ENCODE peak calls at places on chromosomes 5 and 9, in four cellular contexts. One of them, this sample, is unnamed.

GRCh38 chr9:133396952-133397351 is 20.8 kb downstream of the STKLD1 start:
- DNase-seq in NCI-H2029 treated with DMSO at 0.1 percent for 48 hours: no peak
- DNase-seq in cardiac fibroblast: peak; percentile 32
- DNase-seq in RWPE1: no peak
- DNase-seq in this sample: no peak

GRCh38 chr5:149271717-149272558 is at the start of gene AFAP1L1:
- DNase-seq in RWPE1: peak; percentile 81
- DNase-seq in cardiac fibroblast: peak; percentile 61
- DNase-seq in NCI-H2029 treated with DMSO at 0.1 percent for 48 hours: peak; percentile 3
- DNase-seq in this sample: peak; percentile 29

GRCh38 chr5:141330299-141331080 is at the start of gene PCDHGA1:
- DNase-seq in cardiac fibroblast: peak; percentile 59
- DNase-seq in RWPE1: peak; percentile 40
- DNase-seq in NCI-H2029 treated with DMSO at 0.1 percent for 48 hours: no peak
- DNase-seq in this sample: no peak

GRCh38 chr5:154189256-154189818 is 1.2 kb upstream of the GALNT10 start:
- DNase-seq in RWPE1: no peak
- DNase-seq in cardiac fibroblast: no peak
- DNase-seq in NCI-H2029 treated with DMSO at 0.1 percent for 48 hours: no peak
- DNase-seq in this sample: no peak

GRCh38 chr5:78549043-78549442 is 99.5 kb downstream of the LHFPL2 start:
- DNase-seq in cardiac fibroblast: peak; percentile 86
- DNase-seq in RWPE1: no peak
- DNase-seq in NCI-H2029 treated with DMSO at 0.1 percent for 48 hours: no peak
- DNase-seq in this sample: peak; percentile 90

GRCh38 chr5:72507360-72508238 is at the start of gene ZNF366:
- DNase-seq in NCI-H2029 treated with DMSO at 0.1 percent for 48 hours: no peak
- DNase-seq in RWPE1: no peak
- DNase-seq in cardiac fibroblast: no peak
- DNase-seq in this sample: peak; percentile 21

GRCh38 chr9:137676998-137677397 is 58.2 kb downstream of the EHMT1 start:
- DNase-seq in NCI-H2029 treated with DMSO at 0.1 percent for 48 hours: no peak
- DNase-seq in RWPE1: no peak
- DNase-seq in cardiac fibroblast: no peak
- DNase-seq in this sample: no peak

GRCh38 chr9:20189871-20190270 is 401.0 kb upstream of the SLC24A2 start:
- DNase-seq in cardiac fibroblast: no peak
- DNase-seq in NCI-H2029 treated with DMSO at 0.1 percent for 48 hours: no peak
- DNase-seq in RWPE1: no peak
- DNase-seq in this sample: no peak

This sample was measured in pons.